ENCODE peak calls at places on chromosomes 4 and X, in five cellular contexts. One of them, this sample, is unnamed.

GRCh38 chr4:71290074-71290473 is 48.7 kb upstream of the SLC4A4 start:
- DNase-seq in IMR-90: peak
- DNase-seq in pancreas: no peak
- DNase-seq in fibroblast of lung: peak
- DNase-seq in cardiac fibroblast: peak
- DNase-seq in this sample: no peak

GRCh38 chrX:48703642-48704481 is 7.3 kb downstream of the SUV39H1 start:
- DNase-seq in IMR-90: peak
- DNase-seq in pancreas: no peak
- DNase-seq in fibroblast of lung: peak
- DNase-seq in cardiac fibroblast: peak
- DNase-seq in this sample: no peak

GRCh38 chr4:36427696-36428095 is 146.3 kb downstream of the DTHD1 start:
- DNase-seq in IMR-90: no peak
- DNase-seq in pancreas: no peak
- DNase-seq in fibroblast of lung: no peak
- DNase-seq in cardiac fibroblast: no peak
- DNase-seq in this sample: no peak

GRCh38 chr4:137509855-137510282 is 22.4 kb downstream of the PCDH18 start:
- DNase-seq in IMR-90: no peak
- DNase-seq in pancreas: no peak
- DNase-seq in fibroblast of lung: no peak
- DNase-seq in cardiac fibroblast: peak
- DNase-seq in this sample: no peak

GRCh38 chrX:30981968-30982367 is 89.9 kb downstream of the FTHL17 start:
- DNase-seq in IMR-90: no peak
- DNase-seq in pancreas: no peak
- DNase-seq in fibroblast of lung: no peak
- DNase-seq in cardiac fibroblast: no peak
- DNase-seq in this sample: no peak

GRCh38 chr4:97656034-97656720 is 487.1 kb downstream of the STPG2 start:
- DNase-seq in IMR-90: no peak
- DNase-seq in pancreas: no peak
- DNase-seq in fibroblast of lung: peak
- DNase-seq in cardiac fibroblast: peak
- DNase-seq in this sample: no peak

GRCh38 chrX:114071412-114071811 is 512.5 kb upstream of the HTR2C start:
- DNase-seq in IMR-90: no peak
- DNase-seq in pancreas: no peak
- DNase-seq in fibroblast of lung: no peak
- DNase-seq in cardiac fibroblast: no peak
- DNase-seq in this sample: no peak

GRCh38 chrX:38768079-38768478 is 33.2 kb upstream of the MID1IP1 start:
- DNase-seq in IMR-90: peak
- DNase-seq in pancreas: no peak
- DNase-seq in fibroblast of lung: peak
- DNase-seq in cardiac fibroblast: peak
- DNase-seq in this sample: no peak

GRCh38 chr4:129641179-129641578 is 545.2 kb downstream of the C4orf33 start:
- DNase-seq in IMR-90: peak
- DNase-seq in pancreas: peak
- DNase-seq in fibroblast of lung: peak
- DNase-seq in cardiac fibroblast: peak
- DNase-seq in this sample: no peak

GRCh38 chrX:117301086-117301485 is 815.5 kb downstream of the KLHL13 start:
- DNase-seq in IMR-90: no peak
- DNase-seq in pancreas: no peak
- DNase-seq in fibroblast of lung: no peak
- DNase-seq in cardiac fibroblast: no peak
- DNase-seq in this sample: no peak
- TF ChIP-seq CTCF in IMR-90: no peak
- TF ChIP-seq CTCF in pancreas: no peak
- TF ChIP-seq CTCF in fibroblast of lung: no peak
- TF ChIP-seq CTCF in cardiac fibroblast: no peak
- TF ChIP-seq CTCF in this sample: no peak

GRCh38 chr4:152780267-152780811 is 585 bp downstream of the ARFIP1 start:
- DNase-seq in IMR-90: peak
- DNase-seq in pancreas: no peak
- DNase-seq in fibroblast of lung: no peak
- DNase-seq in cardiac fibroblast: peak
- DNase-seq in this sample: no peak
- H3K4me3 ChIP-seq in IMR-90: peak
- H3K4me3 ChIP-seq in pancreas: peak
- H3K4me3 ChIP-seq in fibroblast of lung: peak
- H3K4me3 ChIP-seq in cardiac fibroblast: peak
- H3K4me3 ChIP-seq in this sample: peak

DNA sequence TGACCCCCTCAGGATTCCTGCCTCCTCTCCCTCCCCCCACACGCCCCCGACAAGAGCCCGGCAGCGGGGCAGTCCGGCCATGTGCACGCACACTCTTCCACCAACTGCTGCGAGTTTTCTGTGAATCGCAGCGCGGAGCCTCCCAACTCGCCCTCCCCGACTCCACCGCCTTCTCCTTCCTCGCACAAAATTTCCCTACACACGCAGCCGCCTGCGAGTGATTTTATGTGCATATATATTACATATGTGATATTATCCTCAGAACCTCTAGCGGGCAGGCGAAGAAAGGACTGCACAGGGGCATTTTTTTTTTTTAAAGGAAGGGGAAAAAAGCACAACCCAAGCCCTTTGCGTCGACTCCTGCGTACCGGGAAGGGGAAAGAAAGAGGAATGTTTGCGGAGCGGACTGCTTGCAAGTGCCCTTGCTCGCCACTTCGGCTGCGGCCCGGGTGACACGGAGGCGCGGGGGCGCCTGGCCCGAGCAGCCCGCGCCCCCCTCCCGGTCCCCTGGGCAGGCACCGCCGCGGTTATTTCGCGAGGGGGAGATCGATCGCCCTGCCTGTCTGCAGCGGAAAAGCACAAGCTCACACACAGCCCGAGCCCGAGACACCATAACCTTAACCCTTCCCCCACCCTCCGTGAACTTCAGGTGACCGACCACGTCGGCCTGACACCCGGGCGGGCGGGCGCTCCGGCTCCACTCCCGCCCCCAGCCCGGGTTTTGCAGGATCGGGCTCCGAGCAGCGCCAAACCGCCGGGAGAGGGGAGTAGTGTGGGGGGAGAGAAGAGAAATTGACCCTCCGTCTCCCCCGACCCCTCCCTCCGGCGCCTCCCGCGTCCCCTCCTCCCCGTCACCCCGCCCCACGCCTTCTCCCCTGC is 2.2 kb downstream of the ZNF827 start:
- DNase-seq in IMR-90: peak
- DNase-seq in pancreas: peak
- DNase-seq in fibroblast of lung: peak
- DNase-seq in cardiac fibroblast: peak
- DNase-seq in this sample: peak
- TF ChIP-seq CTCF in IMR-90: peak
- TF ChIP-seq CTCF in pancreas: no peak
- TF ChIP-seq CTCF in fibroblast of lung: peak
- TF ChIP-seq CTCF in cardiac fibroblast: peak
- TF ChIP-seq CTCF in this sample: peak

GRCh38 chr4:184645904-184646610 is 3.2 kb downstream of the CASP3 start:
- DNase-seq in IMR-90: no peak
- DNase-seq in pancreas: no peak
- DNase-seq in fibroblast of lung: no peak
- DNase-seq in cardiac fibroblast: no peak
- DNase-seq in this sample: no peak
- H3K4me3 ChIP-seq in IMR-90: no peak
- H3K4me3 ChIP-seq in pancreas: no peak
- H3K4me3 ChIP-seq in fibroblast of lung: no peak
- H3K4me3 ChIP-seq in cardiac fibroblast: no peak
- H3K4me3 ChIP-seq in this sample: peak

DNA sequence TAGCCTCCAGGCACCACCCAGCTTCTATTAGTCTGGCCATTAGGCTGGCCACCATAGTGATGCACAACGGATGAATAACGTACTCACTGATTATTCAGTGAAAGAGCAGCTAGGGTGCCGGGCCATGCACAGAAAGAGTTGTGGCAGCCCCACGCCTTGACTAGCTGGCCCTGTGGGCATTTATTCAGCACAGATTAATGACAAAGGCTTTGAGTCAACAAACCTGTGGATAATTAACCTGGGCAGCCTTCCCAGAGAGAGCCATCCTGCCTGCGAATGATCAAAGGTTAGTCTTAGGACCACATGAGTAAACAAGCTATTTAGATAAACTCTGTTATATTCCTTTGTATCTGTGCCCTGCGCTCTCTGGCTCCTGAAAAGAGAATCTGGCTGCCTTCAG is 37.2 kb downstream of the MAP9 start:
- DNase-seq in IMR-90: no peak
- DNase-seq in pancreas: no peak
- DNase-seq in fibroblast of lung: no peak
- DNase-seq in cardiac fibroblast: no peak
- DNase-seq in this sample: no peak
- TF ChIP-seq CTCF in IMR-90: no peak
- TF ChIP-seq CTCF in pancreas: no peak
- TF ChIP-seq CTCF in fibroblast of lung: no peak
- TF ChIP-seq CTCF in cardiac fibroblast: no peak
- TF ChIP-seq CTCF in this sample: no peak

GRCh38 chr4:140061194-140061593 is 92.8 kb downstream of the MAML3 start:
- DNase-seq in IMR-90: peak
- DNase-seq in pancreas: no peak
- DNase-seq in fibroblast of lung: peak
- DNase-seq in cardiac fibroblast: peak
- DNase-seq in this sample: no peak
- H3K4me3 ChIP-seq in IMR-90: peak
- H3K4me3 ChIP-seq in pancreas: no peak
- H3K4me3 ChIP-seq in fibroblast of lung: no peak
- H3K4me3 ChIP-seq in cardiac fibroblast: no peak
- H3K4me3 ChIP-seq in this sample: no peak

This sample was measured in GM06990.